ENCODE peak calls at places on chromosomes 16 and 17, in four cellular contexts. P is Panc1, H is MM.1S, C is GM23338. E is an unnamed sample.
A peak's percentile ranks its signal among the peaks of the same experiment; 100 is the strongest.

GRCh38 chr17:61504697-61505096 is 52.5 kb downstream of the TBX4 start:
- DNase-seq in C (no peak), P (peak; percentile 52), H (no peak), E (no peak)

GRCh38 chr16:86029131-86029741 is 130.3 kb downstream of the IRF8 start:
- DNase-seq in C (peak; percentile 14), H (no peak), P (no peak), E (peak; percentile 26)

GRCh38 chr16:65772134-65772732 is 594.3 kb upstream of the CDH5 start:
- DNase-seq in H (no peak), P (no peak), C (peak; percentile 85), E (no peak)

GRCh38 chr17:65297384-65297783 is 160.2 kb downstream of the RGS9 start:
- DNase-seq in H (no peak), P (no peak), C (no peak), E (no peak)

GRCh38 chr16:58744497-58744896 is 10.4 kb upstream of the GOT2 start:
- DNase-seq in C (no peak), P (no peak), H (no peak), E (no peak)

GRCh38 chr17:43651621-43652480 is 9.9 kb downstream of the MEOX1 start:
- DNase-seq in P (no peak), H (no peak), C (no peak), E (no peak)

GRCh38 chr16:82627811-82628339 is 1.1 kb downstream of the CDH13 start:
- DNase-seq in C (peak; percentile 49), P (no peak), H (no peak), E (no peak)

GRCh38 chr17:61208301-61209098 is 191.1 kb upstream of the TBX2 start:
- DNase-seq in P (no peak), C (no peak), H (no peak), E (no peak)

GRCh38 chr16:69326172-69326873 is 4.1 kb downstream of the PDF start:
- DNase-seq in H (no peak), C (no peak), P (no peak), E (no peak)

GRCh38 chr17:57587201-57587870 is 157.8 kb downstream of the CCDC182 start:
- DNase-seq in C (no peak), P (no peak), H (no peak), E (peak; percentile 47)

GRCh38 chr16:31477220-31478216 is 5.4 kb upstream of the SLC5A2 start:
- DNase-seq in H (peak; percentile 17), P (no peak), C (peak; percentile 91), E (peak; percentile 30)

GRCh38 chr16:4455081-4455480 is 19.3 kb downstream of the NMRAL1 start:
- DNase-seq in C (no peak), H (no peak), P (no peak), E (no peak)

GRCh38 chr16:4452674-4453073 is 21.8 kb downstream of the NMRAL1 start:
- DNase-seq in H (no peak), P (no peak), C (no peak), E (no peak)

GRCh38 chr16:4454618-4455017 is 19.8 kb downstream of the NMRAL1 start:
- DNase-seq in C (peak; percentile 59), P (no peak), H (no peak), E (no peak)

GRCh38 chr16:4450430-4450829 is 24.0 kb downstream of the NMRAL1 start:
- DNase-seq in H (no peak), P (no peak), C (no peak), E (no peak)

GRCh38 chr16:4450921-4451619 is 23.4 kb downstream of the NMRAL1 start:
- DNase-seq in H (no peak), C (peak; percentile 8), P (no peak), E (no peak)
- H3K36me3 ChIP-seq in H (peaks cover 21% of the 10 kb centered on the region), C (peaks cover 25% of the 10 kb centered on the region), P (peaks cover 4% of the 10 kb centered on the region), E (peaks cover 84% of the 10 kb centered on the region)

GRCh38 chr16:68186877-68187276 is 49.0 kb downstream of the ESRP2 start:
- DNase-seq in H (no peak), C (no peak), P (no peak), E (no peak)
- H3K36me3 ChIP-seq in H (no peaks in the 10 kb centered on the region), C (peaks cover 3% of the 10 kb centered on the region), P (peaks cover 2% of the 10 kb centered on the region), E (peaks cover 73% of the 10 kb centered on the region)

GRCh38 chr16:50389900-50390896 is 21.4 kb upstream of the BRD7 start:
- DNase-seq in H (no peak), C (no peak), P (no peak), E (no peak)
- H3K36me3 ChIP-seq in H (no peaks in the 10 kb centered on the region), C (no peaks in the 10 kb centered on the region), P (no peaks in the 10 kb centered on the region), E (no peaks in the 10 kb centered on the region)

DNA sequence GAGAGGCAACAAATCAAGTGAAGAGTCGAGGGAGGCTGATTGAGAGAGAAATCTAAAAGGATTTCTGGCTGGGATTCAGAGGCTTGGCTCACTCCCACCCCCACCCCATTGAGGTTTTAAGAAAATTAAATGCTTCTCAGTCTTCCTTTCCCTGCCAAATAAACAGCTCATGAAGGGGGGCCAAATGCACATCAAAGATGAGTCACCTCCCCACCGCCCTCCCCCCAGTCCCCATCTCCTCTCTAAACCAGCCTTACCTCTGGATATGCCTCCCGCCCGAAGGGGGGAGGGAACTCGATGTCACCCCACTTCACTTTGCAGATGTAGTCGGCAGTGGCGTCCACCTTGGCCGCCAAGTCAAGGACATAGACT is 11.6 kb downstream of the ACLY start:
- DNase-seq in P (no peak), C (no peak), H (no peak), E (peak; percentile 95)
- H3K36me3 ChIP-seq in P (peaks cover 8% of the 10 kb centered on the region), C (peaks cover 71% of the 10 kb centered on the region), H (peaks cover 12% of the 10 kb centered on the region), E (peaks cover 92% of the 10 kb centered on the region)

DNA sequence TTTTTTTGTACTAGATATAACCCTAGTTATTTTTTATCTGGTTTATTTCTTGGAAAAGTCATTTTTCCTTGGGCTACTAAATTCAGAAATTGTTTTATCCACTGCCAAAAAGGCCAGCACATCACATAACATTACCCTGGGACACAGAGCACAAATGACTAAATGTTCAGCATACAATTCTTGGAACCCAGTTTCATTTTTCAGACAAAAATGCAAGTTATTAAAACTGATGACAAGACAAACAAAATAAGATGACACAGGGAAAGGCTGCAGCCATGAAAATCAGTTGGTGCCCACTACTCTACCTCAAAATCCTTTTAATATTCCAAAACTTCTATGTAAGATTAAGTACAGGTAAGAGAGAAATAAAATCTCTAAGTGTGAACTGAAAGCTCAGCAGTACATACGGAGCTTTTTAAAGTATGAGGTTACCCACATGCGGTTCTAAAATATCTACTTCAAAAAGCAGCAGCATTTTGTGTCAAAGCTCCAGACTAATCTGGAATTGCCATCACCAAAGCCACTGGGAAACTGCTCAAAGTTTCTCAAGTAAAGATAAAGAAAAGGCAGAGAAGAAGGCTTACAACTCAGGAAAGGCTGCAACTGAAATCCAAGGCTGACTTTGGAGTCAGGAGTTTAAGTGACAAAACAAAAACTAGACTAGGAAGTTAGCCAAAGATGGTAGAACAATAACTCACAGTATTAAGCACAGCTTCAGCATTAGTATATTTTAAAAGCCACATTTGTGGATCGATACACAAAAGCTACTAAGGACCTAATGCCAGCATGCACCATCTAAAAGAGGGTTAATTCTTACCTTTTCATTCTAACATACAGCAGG is 41.4 kb downstream of the AP1G1 start:
- DNase-seq in C (no peak), P (no peak), H (no peak), E (no peak)
- H3K36me3 ChIP-seq in C (peaks cover 17% of the 10 kb centered on the region), P (peaks cover 9% of the 10 kb centered on the region), H (peaks cover 11% of the 10 kb centered on the region), E (peaks cover 41% of the 10 kb centered on the region)

GRCh38 chr17:39507511-39507910 is 46.2 kb downstream of the CDK12 start:
- DNase-seq in H (no peak), C (no peak), P (no peak), E (no peak)
- H3K36me3 ChIP-seq in H (peaks cover 5% of the 10 kb centered on the region), C (peaks cover 19% of the 10 kb centered on the region), P (peaks cover 14% of the 10 kb centered on the region), E (peaks cover 89% of the 10 kb centered on the region)

DNA sequence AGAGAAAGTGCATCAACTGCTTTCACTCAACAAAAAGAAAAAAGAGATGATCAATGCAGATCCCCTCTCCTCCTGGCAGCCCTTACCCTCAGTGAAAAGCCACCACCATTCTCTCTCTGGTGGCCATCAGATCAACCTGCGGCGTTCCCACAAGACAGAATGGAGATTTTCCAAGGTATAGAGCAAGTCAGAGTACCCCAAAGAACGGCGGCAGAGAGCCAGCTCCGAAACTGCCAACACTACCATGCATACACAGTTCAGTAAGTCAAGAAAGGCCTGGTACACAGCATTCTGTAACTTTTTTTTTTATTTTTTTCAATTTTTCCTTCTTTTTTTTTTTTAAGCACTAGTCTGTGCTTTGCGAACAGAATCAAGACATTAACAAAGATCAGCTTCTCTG is 30.6 kb downstream of the STH start:
- DNase-seq in P (no peak), H (no peak), C (no peak), E (no peak)
- H3K36me3 ChIP-seq in P (peaks cover 8% of the 10 kb centered on the region), H (peaks cover 8% of the 10 kb centered on the region), C (peaks cover 24% of the 10 kb centered on the region), E (peaks cover 76% of the 10 kb centered on the region)

DNA sequence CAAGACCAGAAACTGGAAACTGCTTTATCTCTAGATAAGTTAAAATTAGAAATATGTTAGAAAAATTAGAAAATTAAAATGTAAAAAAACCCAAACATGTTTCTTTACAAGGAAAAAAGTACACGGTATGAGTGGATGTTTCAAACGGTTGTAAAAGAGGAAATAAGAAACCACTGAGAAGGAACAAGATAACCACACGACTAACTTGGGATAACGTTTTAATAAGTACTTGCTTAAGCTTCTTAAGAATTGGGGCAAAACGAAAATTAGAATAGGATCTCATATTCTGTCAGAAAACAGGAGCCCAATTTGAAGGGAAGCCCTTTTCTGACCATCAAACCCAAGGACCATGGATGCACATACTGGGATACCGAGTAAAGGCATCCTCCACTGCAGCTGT is 31.0 kb downstream of the MBTPS1 start:
- DNase-seq in C (no peak), P (no peak), H (peak; percentile 25), E (no peak)
- H3K36me3 ChIP-seq in C (peaks cover 29% of the 10 kb centered on the region), P (peaks cover 7% of the 10 kb centered on the region), H (no peaks in the 10 kb centered on the region), E (peaks cover 22% of the 10 kb centered on the region)

GRCh38 chr17:76738468-76738850 is 540 bp downstream of the MFSD11 start:
- DNase-seq in P (no peak), H (no peak), C (no peak), E (no peak)
- H3K36me3 ChIP-seq in P (peaks cover 44% of the 10 kb centered on the region), H (peaks cover 28% of the 10 kb centered on the region), C (peaks cover 26% of the 10 kb centered on the region), E (peaks cover 62% of the 10 kb centered on the region)

DNA sequence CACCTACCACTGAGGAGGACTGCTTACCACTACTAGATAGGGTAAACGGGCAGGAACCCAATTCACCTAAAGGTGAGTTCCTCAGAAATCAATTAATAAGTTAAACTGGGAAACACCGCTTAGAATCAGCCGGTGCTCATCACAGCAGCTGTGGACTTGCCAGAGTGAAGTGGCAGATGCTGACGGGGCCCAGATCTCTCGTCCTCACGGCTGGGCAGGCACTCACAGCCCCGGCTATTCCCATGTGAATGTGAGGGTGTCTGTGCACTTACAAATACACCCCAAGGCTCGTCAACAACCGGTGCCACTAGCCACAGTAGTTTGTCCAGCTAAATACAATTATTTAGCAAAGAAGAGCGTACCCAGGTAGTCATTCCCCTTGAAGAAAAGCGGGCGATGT is 29.7 kb downstream of the MBTPS1 start:
- DNase-seq in C (no peak), H (no peak), P (no peak), E (no peak)
- H3K36me3 ChIP-seq in C (peaks cover 29% of the 10 kb centered on the region), H (no peaks in the 10 kb centered on the region), P (peaks cover 7% of the 10 kb centered on the region), E (peaks cover 22% of the 10 kb centered on the region)

E was measured in WERI-Rb-1.